ENCODE peak calls at places on chromosome 3, in eight cellular contexts. O is GM03348; A is stimulated activated CD4-positive, alpha-beta T cell treated with anti-CD3 and anti-CD28 coated beads, Interleukin-2, amount 100 ng/mL, for 48 hours; F is activated T-helper 1 cell treated with anti-CD3 and anti-CD28 coated beads, Interleukin-2, amount 50 U/mL, for 16 hours; I is body of pancreas; T is type B pancreatic cell; Q is NCI-H460; H is neural crest cell. R is an unnamed sample.

GRCh38 chr3:27209595-27210264 is 159.5 kb downstream of the NEK10 start:
- DNase-seq in O (no peak), A (no peak), F (no peak), I (no peak), T (no peak), Q (no peak), H (no peak), R (no peak)

GRCh38 chr3:48518755-48519154 is 14.8 kb upstream of the SHISA5 start:
- DNase-seq in O (no peak), A (no peak), F (no peak), I (no peak), T (no peak), Q (no peak), H (no peak), R (no peak)

GRCh38 chr3:79052054-79052681 is 715.6 kb downstream of the ROBO1 start:
- DNase-seq in O (no peak), A (no peak), F (no peak), I (no peak), T (no peak), Q (no peak), H (no peak), R (no peak)

GRCh38 chr3:25895443-25895842 is 105.6 kb downstream of the OXSM start:
- DNase-seq in O (peak; percentile 7), A (no peak), F (no peak), I (no peak), T (no peak), Q (no peak), H (no peak), R (no peak)

GRCh38 chr3:64341355-64341754 is 116.1 kb upstream of the PRICKLE2 start:
- DNase-seq in O (no peak), A (no peak), F (no peak), I (no peak), T (no peak), Q (no peak), H (no peak), R (no peak)

GRCh38 chr3:193729088-193729465 is 136.1 kb downstream of the OPA1 start:
- DNase-seq in O (no peak), A (no peak), F (no peak), I (no peak), T (no peak), Q (no peak), H (no peak), R (no peak)

GRCh38 chr3:71998995-71999673 is 214.2 kb upstream of the PROK2 start:
- DNase-seq in O (peak; percentile 87), A (no peak), F (no peak), I (no peak), T (no peak), Q (no peak), H (no peak), R (no peak)

GRCh38 chr3:171142985-171143384 is 116.5 kb upstream of the SLC2A2 start:
- DNase-seq in O (peak; percentile 60), A (no peak), F (no peak), I (peak; percentile 46), T (no peak), Q (no peak), H (no peak), R (no peak)

GRCh38 chr3:177824190-177824786 is 627.0 kb upstream of the TBL1XR1 start:
- DNase-seq in O (peak; percentile 55), A (no peak), F (no peak), I (peak; percentile 25), T (no peak), Q (peak; percentile 21), H (no peak), R (peak; percentile 73)

GRCh38 chr3:115525726-115526125 is 97.6 kb upstream of the GAP43 start:
- DNase-seq in O (no peak), A (no peak), F (no peak), I (no peak), T (no peak), Q (no peak), H (no peak), R (no peak)

GRCh38 chr3:70871909-70872656 is 559.6 kb upstream of the MDFIC2 start:
- DNase-seq in O (peak; percentile 69), A (no peak), F (no peak), I (no peak), T (no peak), Q (no peak), H (no peak), R (no peak)

GRCh38 chr3:27686642-27687041 is 35.5 kb downstream of the EOMES start:
- DNase-seq in O (peak; percentile 67), A (no peak), F (no peak), I (no peak), T (no peak), Q (no peak), H (no peak), R (no peak)

GRCh38 chr3:197564097-197564843 is 8.5 kb upstream of the BDH1 start:
- DNase-seq in O (no peak), A (no peak), F (no peak), I (no peak), T (no peak), Q (no peak), H (no peak), R (no peak)

GRCh38 chr3:45462522-45463262 is 74.3 kb downstream of the LARS2 start:
- DNase-seq in O (no peak), A (peak; percentile 49), F (no peak), I (no peak), T (no peak), Q (no peak), H (no peak), R (no peak)

GRCh38 chr3:89335693-89336092 is 228.3 kb downstream of the EPHA3 start:
- DNase-seq in O (no peak), A (no peak), F (no peak), I (no peak), T (no peak), Q (no peak), H (no peak), R (no peak)

GRCh38 chr3:67048716-67049076 is 50.6 kb downstream of the KBTBD8 start:
- DNase-seq in O (no peak), A (no peak), F (no peak), I (no peak), T (no peak), Q (no peak), H (no peak), R (no peak)

GRCh38 chr3:13700362-13700761 is 151.4 kb downstream of the FBLN2 start:
- DNase-seq in O (no peak), A (no peak), F (no peak), I (no peak), T (no peak), Q (no peak), H (no peak), R (no peak)

R was measured in small intestine.